ENCODE peak calls at places on chromosomes 3 and 15, in six cellular contexts. L is omental fat pad, D is Right ventricle myocardium superior, C is MCF 10A, A is left colon, R is 8988T. S is an unnamed sample.

GRCh38 chr3:156297582-156297981 is 177.2 kb downstream of the KCNAB1 start:
- DNase-seq in C (no peak), A (no peak), D (no peak), R (no peak), L (no peak), S (no peak)

GRCh38 chr15:60476713-60477112 is 2.2 kb downstream of the ICE2 start:
- DNase-seq in R (no peak), A (no peak), L (no peak), C (peak), D (no peak), S (no peak)

GRCh38 chr15:53193149-53193548 is 403.0 kb upstream of the ONECUT1 start:
- DNase-seq in C (peak), D (no peak), L (no peak), A (no peak), R (no peak), S (no peak)

GRCh38 chr3:194332858-194333211 is 18.3 kb downstream of the CPN2 start:
- DNase-seq in A (no peak), C (no peak), D (no peak), R (no peak), L (no peak), S (no peak)

GRCh38 chr3:49553320-49553689 is 972 bp upstream of the BSN start:
- DNase-seq in L (no peak), A (no peak), D (no peak), R (no peak), C (peak), S (no peak)

GRCh38 chr3:56862352-56863062 is 60.8 kb upstream of the ARHGEF3 start:
- DNase-seq in A (no peak), C (peak), L (no peak), D (no peak), R (no peak), S (no peak)

GRCh38 chr15:39511000-39511914 is 69.6 kb upstream of the THBS1 start:
- DNase-seq in R (no peak), C (peak), A (peak), D (peak), L (no peak), S (no peak)

GRCh38 chr3:48470286-48470685 is 23.7 kb downstream of the ATRIP start:
- DNase-seq in C (no peak), A (no peak), D (no peak), L (no peak), R (no peak), S (no peak)

GRCh38 chr3:47227678-47228077 is 54.9 kb downstream of the KIF9 start:
- DNase-seq in A (peak), D (peak), L (no peak), C (no peak), R (no peak), S (no peak)

GRCh38 chr3:183711516-183711915 is 13.9 kb downstream of the YEATS2 start:
- DNase-seq in A (no peak), L (no peak), D (no peak), C (no peak), R (no peak), S (no peak)

GRCh38 chr3:138043266-138044029 is 33.5 kb downstream of the CLDN18 start:
- DNase-seq in D (no peak), A (no peak), R (no peak), C (peak), L (no peak), S (no peak)

GRCh38 chr3:124887177-124887995 is at the start of gene ITGB5:
- DNase-seq in C (peak), R (peak), A (peak), L (no peak), D (peak), S (no peak)

GRCh38 chr3:176566757-176567156 is 630.5 kb downstream of the TBL1XR1 start:
- DNase-seq in A (no peak), D (no peak), R (no peak), C (no peak), L (no peak), S (no peak)

GRCh38 chr3:11919390-11919789 is 72.7 kb upstream of the TAMM41 start:
- DNase-seq in A (no peak), L (no peak), R (no peak), C (no peak), D (no peak), S (no peak)

GRCh38 chr3:196150481-196150880 is 60.7 kb downstream of the ZDHHC19 start:
- DNase-seq in R (no peak), A (no peak), C (no peak), D (no peak), L (no peak), S (no peak)

GRCh38 chr3:139355502-139355901 is 11.7 kb downstream of the MRPS22 start:
- DNase-seq in R (no peak), A (no peak), L (no peak), D (peak), C (no peak), S (no peak)

GRCh38 chr3:31481697-31482096 is 51.0 kb upstream of the STT3B start:
- DNase-seq in L (no peak), A (no peak), D (no peak), R (no peak), C (no peak), S (no peak)

GRCh38 chr3:10707984-10708868 is 107.8 kb upstream of the SLC6A11 start:
- DNase-seq in D (no peak), L (no peak), C (no peak), R (no peak), A (no peak), S (no peak)

GRCh38 chr3:13851997-13852637 is 27.8 kb downstream of the WNT7A start:
- DNase-seq in L (no peak), C (peak), D (no peak), R (no peak), A (no peak), S (no peak)

GRCh38 chr3:170746175-170746942 is 123.6 kb downstream of the RPL22L1 start:
- DNase-seq in A (no peak), R (no peak), D (no peak), L (no peak), C (no peak), S (no peak)

GRCh38 chr3:186208328-186208989 is 99.6 kb upstream of the ETV5 start:
- DNase-seq in C (no peak), A (no peak), D (no peak), R (no peak), L (no peak), S (no peak)

GRCh38 chr3:61118830-61119229 is 132.4 kb downstream of the FHIT start:
- DNase-seq in R (no peak), L (no peak), A (no peak), C (no peak), D (no peak), S (no peak)

GRCh38 chr3:63364495-63364894 is 86.4 kb downstream of the SYNPR start:
- DNase-seq in L (no peak), A (no peak), C (peak), R (no peak), D (no peak), S (no peak)

GRCh38 chr15:35465763-35466162 is 80.2 kb downstream of the DPH6 start:
- DNase-seq in R (no peak), D (no peak), C (no peak), A (no peak), L (no peak), S (no peak)

GRCh38 chr3:12303998-12304397 is 15.1 kb downstream of the PPARG start:
- DNase-seq in A (no peak), R (no peak), L (no peak), D (no peak), C (no peak), S (no peak)

GRCh38 chr3:1962531-1963090 is 136.1 kb upstream of the CNTN4 start:
- DNase-seq in D (no peak), R (no peak), C (no peak), L (no peak), A (no peak), S (peak)

GRCh38 chr3:19645093-19645492 is 288.9 kb downstream of the EFHB start:
- DNase-seq in L (no peak), C (peak), R (no peak), D (no peak), A (no peak), S (no peak)

GRCh38 chr15:56236197-56236596 is 7.5 kb downstream of the RFX7 start:
- DNase-seq in R (no peak), C (no peak), A (no peak), D (no peak), L (no peak), S (no peak)

GRCh38 chr3:170905862-170906261 is 2.6 kb downstream of the EIF5A2 start:
- DNase-seq in C (no peak), R (no peak), D (no peak), L (no peak), A (no peak), S (no peak)

GRCh38 chr3:45224824-45225464 is 1.1 kb downstream of the TMEM158 start:
- DNase-seq in D (peak), L (no peak), A (peak), C (peak), R (peak), S (peak)

GRCh38 chr3:170196833-170197232 is 15.3 kb upstream of the PHC3 start:
- DNase-seq in A (no peak), C (peak), L (no peak), D (no peak), R (no peak), S (no peak)

GRCh38 chr3:10370429-10370828 is 49.5 kb upstream of the SEC13 start:
- DNase-seq in R (no peak), C (peak), A (no peak), D (peak), L (no peak), S (no peak)

GRCh38 chr3:3552741-3553140 is 246.5 kb upstream of the LRRN1 start:
- DNase-seq in A (no peak), R (no peak), L (no peak), C (no peak), D (no peak), S (no peak)

GRCh38 chr3:189340680-189341460 is 169.1 kb downstream of the TPRG1 start:
- DNase-seq in A (no peak), D (no peak), R (no peak), C (peak), L (no peak), S (no peak)

GRCh38 chr15:48005921-48006541 is 114.8 kb upstream of the SLC24A5 start:
- DNase-seq in D (no peak), C (peak), A (no peak), L (no peak), R (no peak), S (no peak)

GRCh38 chr3:114566162-114566755 is 272.4 kb downstream of the TIGIT start:
- DNase-seq in L (no peak), R (no peak), C (no peak), A (no peak), D (no peak), S (no peak)

GRCh38 chr3:23183731-23184130 is 19.4 kb upstream of the UBE2E2 start:
- DNase-seq in L (no peak), R (peak), D (no peak), C (peak), A (peak), S (no peak)

GRCh38 chr15:68991723-68992122 is 22.8 kb upstream of the NOX5 start:
- DNase-seq in L (no peak), C (no peak), R (no peak), A (no peak), D (no peak), S (peak)

S was measured in NCI-H1105.